ENCODE peak calls at places on chromosomes 2 and 18, in four cellular contexts. Q is H9, N is fibroblast of the aortic adventitia, T is bronchial epithelial cell. I is an unnamed sample.

GRCh38 chr2:142849818-142850217 is 27.6 kb upstream of the KYNU start:
- DNase-seq in N (no peak), Q (no peak), T (peak), I (no peak)

GRCh38 chr2:183248866-183249567 is 124.8 kb downstream of the NUP35 start:
- DNase-seq in T (peak), Q (no peak), N (peak), I (peak)

GRCh38 chr18:9333441-9334350 is 877 bp upstream of the TWSG1 start:
- DNase-seq in T (peak), N (no peak), Q (peak), I (no peak)

GRCh38 chr2:156455366-156455975 is 19.3 kb downstream of the GPD2 start:
- DNase-seq in Q (no peak), N (peak), T (peak), I (no peak)

GRCh38 chr18:77197073-77197472 is 52.6 kb upstream of the GALR1 start:
- DNase-seq in Q (peak), N (no peak), T (no peak), I (no peak)

GRCh38 chr2:85758361-85759256 is 4.8 kb downstream of the ATOH8 start:
- DNase-seq in N (no peak), Q (no peak), T (no peak), I (no peak)

GRCh38 chr2:10273215-10274175 is 29.2 kb upstream of the HPCAL1 start:
- DNase-seq in N (no peak), T (no peak), Q (peak), I (no peak)

GRCh38 chr18:76688724-76689472 is 133.5 kb upstream of the ZNF236 start:
- DNase-seq in T (no peak), Q (no peak), N (no peak), I (no peak)

GRCh38 chr2:65728477-65729180 is 296.2 kb upstream of the SPRED2 start:
- DNase-seq in T (peak), N (no peak), Q (no peak), I (no peak)

GRCh38 chr2:85750509-85751299 is 3.1 kb upstream of the ATOH8 start:
- DNase-seq in N (peak), Q (peak), T (peak), I (peak)

GRCh38 chr2:129709030-129709955 is 270.2 kb upstream of the RAB6C start:
- DNase-seq in Q (peak), N (no peak), T (no peak), I (no peak)

GRCh38 chr2:28565033-28565432 is 69.2 kb downstream of the PLB1 start:
- DNase-seq in N (no peak), Q (no peak), T (no peak), I (no peak)

GRCh38 chr2:100539221-100539620 is 23.6 kb upstream of the PDCL3 start:
- DNase-seq in N (no peak), Q (no peak), T (no peak), I (no peak)

GRCh38 chr2:227177592-227178336 is 13.3 kb downstream of the COL4A3 start:
- DNase-seq in Q (no peak), T (no peak), N (no peak), I (no peak)
- TF ChIP-seq CTCF in Q (no peak), T (no peak), N (no peak), I (no peak)

GRCh38 chr2:223625652-223626051 is 23.5 kb upstream of the SCG2 start:
- DNase-seq in T (no peak), N (no peak), Q (no peak), I (no peak)
- TF ChIP-seq CTCF in T (no peak), N (no peak), Q (no peak), I (no peak)

GRCh38 chr2:23988371-23988770 is 21.5 kb upstream of the MFSD2B start:
- DNase-seq in Q (no peak), N (peak), T (peak), I (peak)
- TF ChIP-seq CTCF in Q (peak), N (no peak), T (peak), I (peak)

GRCh38 chr2:174669321-174669720 is 71.7 kb upstream of the WIPF1 start:
- DNase-seq in N (no peak), T (no peak), Q (no peak), I (no peak)

GRCh38 chr2:174667461-174667860 is 69.9 kb upstream of the WIPF1 start:
- DNase-seq in N (no peak), T (no peak), Q (peak), I (no peak)

GRCh38 chr2:174666312-174666711 is 68.7 kb upstream of the WIPF1 start:
- DNase-seq in T (no peak), Q (no peak), N (no peak), I (no peak)

GRCh38 chr2:174668075-174668474 is 70.5 kb upstream of the WIPF1 start:
- DNase-seq in N (no peak), Q (no peak), T (no peak), I (no peak)

DNA sequence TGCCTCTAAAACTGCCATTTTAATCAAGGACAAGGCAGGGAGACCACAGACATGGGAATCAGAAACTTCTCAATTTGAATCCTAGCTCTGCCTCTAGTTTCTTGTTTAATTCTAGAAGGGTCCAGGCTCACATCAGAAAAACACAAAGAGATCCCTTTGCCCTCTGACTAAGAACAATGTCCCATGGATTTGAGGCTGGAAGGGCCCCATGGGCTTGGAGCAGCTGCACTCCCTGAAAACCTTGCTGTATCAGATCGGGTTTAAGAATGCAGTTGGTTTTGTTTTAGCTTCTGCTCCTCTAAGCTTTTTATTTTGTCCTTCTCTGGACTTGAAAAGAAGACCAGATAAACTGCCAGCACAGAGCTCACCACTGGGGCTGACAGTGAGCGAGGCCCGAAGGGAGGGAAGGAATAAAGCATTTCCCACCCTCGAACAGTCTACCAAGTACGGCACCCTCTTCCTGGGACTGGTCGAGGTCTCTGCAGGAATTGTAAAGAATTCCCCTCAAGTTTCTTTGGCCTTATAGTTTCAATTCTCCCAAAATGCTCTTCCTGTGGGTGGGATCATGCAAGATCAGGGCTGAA is 69.3 kb upstream of the WIPF1 start:
- DNase-seq in N (peak), T (no peak), Q (no peak), I (no peak)
- TF ChIP-seq CTCF in N (peak), T (no peak), Q (no peak), I (no peak)

DNA sequence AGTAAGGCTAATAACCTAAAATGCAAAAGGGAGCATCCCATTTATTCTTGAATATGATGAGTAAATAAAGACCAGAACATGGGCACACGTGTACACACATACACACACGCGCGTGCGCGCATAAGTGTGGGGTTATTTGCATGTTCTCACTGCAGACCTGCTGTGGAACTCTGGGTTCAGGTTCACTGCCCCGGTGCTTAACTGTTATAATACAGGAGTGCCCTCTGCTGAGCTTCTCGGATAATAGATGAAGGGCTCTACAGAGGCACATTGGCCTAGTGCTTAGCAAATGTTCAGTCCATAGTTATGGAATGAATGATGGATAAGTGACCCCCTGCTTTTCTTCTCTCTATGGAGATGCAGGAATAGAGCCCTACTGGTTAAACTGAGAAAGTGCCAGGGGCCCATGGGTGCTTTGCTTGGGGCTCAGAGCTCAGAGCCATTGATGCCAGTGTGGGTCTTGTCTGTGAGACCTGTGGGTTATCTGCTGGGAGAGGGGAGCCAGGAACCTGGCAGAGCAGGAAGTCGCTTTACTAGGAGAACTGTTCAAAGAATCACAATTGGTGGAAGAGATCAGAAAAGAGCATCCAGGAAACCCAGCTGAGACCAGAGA is 3.6 kb upstream of the ARL4C start:
- DNase-seq in T (peak), Q (peak), N (peak), I (peak)
- TF ChIP-seq CTCF in T (peak), Q (peak), N (peak), I (peak)

DNA sequence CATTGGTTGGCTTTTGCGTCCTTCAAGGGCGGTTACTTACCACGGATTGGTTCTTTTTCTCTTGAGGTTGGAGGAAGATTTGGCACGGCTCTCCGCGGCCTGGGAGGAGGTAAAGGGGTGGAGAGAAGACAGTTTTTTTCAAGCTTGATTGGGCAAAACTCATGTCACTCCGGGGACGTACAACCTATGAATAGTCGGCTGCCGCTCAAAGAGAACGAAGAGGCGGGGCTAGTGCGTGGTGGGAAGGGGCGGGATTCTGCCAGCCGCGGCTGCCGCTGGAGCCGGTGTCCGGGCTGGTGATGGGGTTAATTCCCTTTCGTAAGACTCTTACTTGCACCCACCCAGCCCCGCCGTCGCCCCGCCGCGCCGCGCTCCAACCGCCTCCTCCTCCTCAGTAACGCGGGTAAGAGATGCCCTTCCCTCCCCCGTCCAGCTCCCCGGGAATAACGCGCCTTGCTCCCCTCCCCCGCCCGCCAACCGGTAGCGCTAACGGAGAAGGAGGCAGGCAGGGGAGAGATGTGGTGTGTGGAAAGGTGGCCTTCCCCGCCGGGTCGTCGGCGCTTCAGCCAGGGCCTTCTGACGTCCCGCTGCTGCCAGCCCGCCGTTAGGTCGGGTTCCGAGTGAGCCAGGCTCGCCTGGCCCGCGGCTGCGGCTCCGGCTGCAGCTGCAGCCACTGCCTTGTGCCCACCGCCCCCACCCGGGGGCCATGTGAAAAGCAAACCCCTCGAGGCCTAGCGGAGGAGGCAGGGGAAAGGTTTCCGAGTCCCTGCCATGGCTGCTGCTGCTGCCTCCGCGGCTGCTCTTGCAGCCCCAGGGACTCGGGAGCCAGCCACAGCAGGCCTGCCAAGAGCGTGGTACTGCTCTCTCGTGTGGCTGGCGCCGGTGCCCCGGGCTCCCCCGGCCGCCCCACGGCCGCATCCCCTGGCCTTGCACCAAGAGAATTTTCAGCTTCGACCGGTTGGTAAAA is at the start of gene R3HDM1:
- DNase-seq in N (peak), T (peak), Q (peak), I (peak)
- TF ChIP-seq CTCF in N (no peak), T (peak), Q (peak), I (no peak)